ENCODE peak calls at places on chromosomes 5 and 9, in six cellular contexts. One of them, this sample, is unnamed.

GRCh38 chr5:74693176-74693575 is 8.1 kb downstream of the HEXB start:
- DNase-seq in HepG2: no peak
- DNase-seq in A549: no peak
- DNase-seq in H1: no peak
- DNase-seq in SK-N-SH: no peak
- DNase-seq in GM12878: no peak
- DNase-seq in this sample: no peak

GRCh38 chr5:112977440-112977861 is 853 bp downstream of the DCP2 start:
- DNase-seq in HepG2: no peak
- DNase-seq in A549: no peak
- DNase-seq in H1: no peak
- DNase-seq in SK-N-SH: no peak
- DNase-seq in GM12878: no peak
- DNase-seq in this sample: peak; percentile 15

GRCh38 chr9:12702160-12702758 is 9.1 kb downstream of the TYRP1 start:
- DNase-seq in HepG2: peak; percentile 3
- DNase-seq in A549: peak; percentile 8
- DNase-seq in H1: peak; percentile 25
- DNase-seq in SK-N-SH: peak; percentile 30
- DNase-seq in GM12878: no peak
- DNase-seq in this sample: no peak

GRCh38 chr9:116059466-116059865 is 94.1 kb upstream of the PAPPA start:
- DNase-seq in HepG2: no peak
- DNase-seq in A549: no peak
- DNase-seq in H1: no peak
- DNase-seq in SK-N-SH: no peak
- DNase-seq in GM12878: no peak
- DNase-seq in this sample: no peak

GRCh38 chr9:106716820-106717219 is 146.1 kb upstream of the ZNF462 start:
- DNase-seq in HepG2: no peak
- DNase-seq in A549: no peak
- DNase-seq in H1: no peak
- DNase-seq in SK-N-SH: no peak
- DNase-seq in GM12878: no peak
- DNase-seq in this sample: no peak

GRCh38 chr9:88528356-88528755 is 6.6 kb upstream of the NXNL2 start:
- DNase-seq in HepG2: no peak
- DNase-seq in A549: no peak
- DNase-seq in H1: no peak
- DNase-seq in SK-N-SH: no peak
- DNase-seq in GM12878: no peak
- DNase-seq in this sample: no peak

GRCh38 chr9:134163374-134164196 is 779 bp downstream of the RNU6ATAC start:
- DNase-seq in HepG2: no peak
- DNase-seq in A549: no peak
- DNase-seq in H1: no peak
- DNase-seq in SK-N-SH: peak; percentile 67
- DNase-seq in GM12878: no peak
- DNase-seq in this sample: no peak

GRCh38 chr5:61301820-61302563 is 30.1 kb upstream of the ZSWIM6 start:
- DNase-seq in HepG2: peak; percentile 98
- DNase-seq in A549: peak; percentile 90
- DNase-seq in H1: no peak
- DNase-seq in SK-N-SH: no peak
- DNase-seq in GM12878: no peak
- DNase-seq in this sample: no peak

GRCh38 chr5:112119969-112120368 is 299.1 kb downstream of the EPB41L4A start:
- DNase-seq in HepG2: no peak
- DNase-seq in A549: no peak
- DNase-seq in H1: no peak
- DNase-seq in SK-N-SH: no peak
- DNase-seq in GM12878: no peak
- DNase-seq in this sample: no peak

GRCh38 chr9:120443489-120443888 is 136.5 kb downstream of the CDK5RAP2 start:
- DNase-seq in HepG2: no peak
- DNase-seq in A549: no peak
- DNase-seq in H1: no peak
- DNase-seq in SK-N-SH: no peak
- DNase-seq in GM12878: no peak
- DNase-seq in this sample: no peak

GRCh38 chr9:120445974-120446373 is 134.0 kb downstream of the CDK5RAP2 start:
- DNase-seq in HepG2: no peak
- DNase-seq in A549: no peak
- DNase-seq in H1: no peak
- DNase-seq in SK-N-SH: no peak
- DNase-seq in GM12878: no peak
- DNase-seq in this sample: no peak

GRCh38 chr9:120443976-120444375 is 136.0 kb downstream of the CDK5RAP2 start:
- DNase-seq in HepG2: no peak
- DNase-seq in A549: no peak
- DNase-seq in H1: no peak
- DNase-seq in SK-N-SH: no peak
- DNase-seq in GM12878: no peak
- DNase-seq in this sample: no peak

GRCh38 chr9:120447959-120448500 is 131.9 kb downstream of the CDK5RAP2 start:
- DNase-seq in HepG2: no peak
- DNase-seq in A549: no peak
- DNase-seq in H1: no peak
- DNase-seq in SK-N-SH: no peak
- DNase-seq in GM12878: no peak
- DNase-seq in this sample: no peak

DNA sequence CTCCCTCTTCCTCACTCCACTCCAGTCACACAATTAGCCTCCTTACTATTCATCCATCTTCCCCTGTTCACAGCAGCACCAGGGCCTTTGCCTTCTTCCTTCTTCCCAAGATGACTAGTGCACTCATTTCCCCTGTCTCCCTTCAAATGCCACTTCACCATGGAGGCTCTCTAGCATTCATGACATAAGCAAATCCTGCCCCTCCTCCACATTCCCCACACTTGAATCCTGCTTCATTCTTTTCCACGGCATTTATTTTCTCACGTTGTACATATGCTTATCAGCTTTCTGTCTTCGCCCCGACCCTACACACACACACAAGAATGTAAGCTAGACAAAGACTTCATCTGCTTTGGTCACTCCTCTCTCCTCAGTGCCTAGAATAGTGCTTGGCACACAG is 133.3 kb downstream of the CDK5RAP2 start:
- DNase-seq in HepG2: no peak
- DNase-seq in A549: no peak
- DNase-seq in H1: no peak
- DNase-seq in SK-N-SH: no peak
- DNase-seq in GM12878: no peak
- DNase-seq in this sample: no peak
- TF ChIP-seq CHD2 in HepG2: no peak
- TF ChIP-seq CHD2 in A549: no peak
- TF ChIP-seq CHD2 in H1: no peak
- TF ChIP-seq CHD2 in SK-N-SH: no peak
- TF ChIP-seq CHD2 in GM12878: no peak
- TF ChIP-seq CHD2 in this sample: no peak

GRCh38 chr5:178244566-178244965 is 12.0 kb upstream of the PHYKPL start:
- DNase-seq in HepG2: no peak
- DNase-seq in A549: no peak
- DNase-seq in H1: no peak
- DNase-seq in SK-N-SH: no peak
- DNase-seq in GM12878: no peak
- DNase-seq in this sample: no peak
- TF ChIP-seq CHD2 in HepG2: no peak
- TF ChIP-seq CHD2 in A549: no peak
- TF ChIP-seq CHD2 in H1: no peak
- TF ChIP-seq CHD2 in SK-N-SH: no peak
- TF ChIP-seq CHD2 in GM12878: no peak
- TF ChIP-seq CHD2 in this sample: no peak

DNA sequence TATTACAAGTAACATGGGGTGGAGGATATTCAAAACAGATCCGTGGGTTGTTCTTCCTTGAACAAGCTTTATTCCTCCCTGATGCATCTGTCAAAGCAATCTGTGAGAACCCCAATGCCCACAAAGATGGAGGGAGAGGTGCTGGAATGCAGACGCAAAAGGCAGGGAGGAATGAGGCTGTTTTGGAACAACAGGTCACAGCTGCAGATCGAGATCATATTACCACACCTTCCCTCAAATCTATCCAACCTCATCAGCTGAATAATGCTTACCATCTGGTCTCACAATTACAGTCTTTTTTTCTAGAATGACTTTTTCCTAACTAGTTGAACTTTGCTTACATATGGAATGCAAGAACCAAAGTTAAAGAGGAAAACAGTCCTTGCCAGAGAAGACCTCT is 158.1 kb downstream of the LPAR1 start:
- DNase-seq in HepG2: no peak
- DNase-seq in A549: no peak
- DNase-seq in H1: no peak
- DNase-seq in SK-N-SH: no peak
- DNase-seq in GM12878: no peak
- DNase-seq in this sample: no peak
- TF ChIP-seq CHD2 in HepG2: no peak
- TF ChIP-seq CHD2 in A549: no peak
- TF ChIP-seq CHD2 in H1: no peak
- TF ChIP-seq CHD2 in SK-N-SH: no peak
- TF ChIP-seq CHD2 in GM12878: no peak
- TF ChIP-seq CHD2 in this sample: no peak

GRCh38 chr5:138632900-138633489 is 57.8 kb upstream of the HSPA9 start:
- DNase-seq in HepG2: peak; percentile 54
- DNase-seq in A549: peak; percentile 66
- DNase-seq in H1: peak; percentile 87
- DNase-seq in SK-N-SH: peak; percentile 69
- DNase-seq in GM12878: peak; percentile 51
- DNase-seq in this sample: peak; percentile 51
- TF ChIP-seq CHD2 in HepG2: no peak
- TF ChIP-seq CHD2 in A549: no peak
- TF ChIP-seq CHD2 in H1: no peak
- TF ChIP-seq CHD2 in SK-N-SH: peak; percentile 21
- TF ChIP-seq CHD2 in GM12878: no peak
- TF ChIP-seq CHD2 in this sample: no peak

GRCh38 chr9:124012368-124013262 is 1.0 kb downstream of the LHX2 start:
- DNase-seq in HepG2: no peak
- DNase-seq in A549: no peak
- DNase-seq in H1: no peak
- DNase-seq in SK-N-SH: no peak
- DNase-seq in GM12878: no peak
- DNase-seq in this sample: no peak
- TF ChIP-seq CHD2 in HepG2: no peak
- TF ChIP-seq CHD2 in A549: no peak
- TF ChIP-seq CHD2 in H1: no peak
- TF ChIP-seq CHD2 in SK-N-SH: no peak
- TF ChIP-seq CHD2 in GM12878: no peak
- TF ChIP-seq CHD2 in this sample: no peak

GRCh38 chr9:3434594-3434993 is 91.2 kb downstream of the RFX3 start:
- DNase-seq in HepG2: no peak
- DNase-seq in A549: no peak
- DNase-seq in H1: no peak
- DNase-seq in SK-N-SH: no peak
- DNase-seq in GM12878: no peak
- DNase-seq in this sample: no peak
- TF ChIP-seq CHD2 in HepG2: no peak
- TF ChIP-seq CHD2 in A549: no peak
- TF ChIP-seq CHD2 in H1: no peak
- TF ChIP-seq CHD2 in SK-N-SH: no peak
- TF ChIP-seq CHD2 in GM12878: no peak
- TF ChIP-seq CHD2 in this sample: no peak

GRCh38 chr5:12071455-12071854 is 167.2 kb upstream of the CTNND2 start:
- DNase-seq in HepG2: no peak
- DNase-seq in A549: no peak
- DNase-seq in H1: no peak
- DNase-seq in SK-N-SH: no peak
- DNase-seq in GM12878: no peak
- DNase-seq in this sample: no peak
- TF ChIP-seq CHD2 in HepG2: no peak
- TF ChIP-seq CHD2 in A549: no peak
- TF ChIP-seq CHD2 in H1: no peak
- TF ChIP-seq CHD2 in SK-N-SH: no peak
- TF ChIP-seq CHD2 in GM12878: no peak
- TF ChIP-seq CHD2 in this sample: no peak